ENCODE peak calls at places on chromosome 12, in seven cellular contexts. One of them, this sample, is unnamed.

GRCh38 chr12:86230516-86231146 is 25.6 kb downstream of the MGAT4C start:
- DNase-seq in epithelial cell of proximal tubule: peak; percentile 26
- DNase-seq in NCI-H1694: no peak
- DNase-seq in body of pancreas: no peak
- DNase-seq in AG08395: no peak
- DNase-seq in stomach: no peak
- DNase-seq in stimulated activated naive B cell treated with anti-CD40 and anti-IgM and Interleukin-4, amounts not matched to agents 10 μg/mL and 1 μg/mL and 100 μg/mL, for 72 hours: no peak
- DNase-seq in this sample: no peak

GRCh38 chr12:116542345-116542950 is 16.7 kb upstream of the MAP1LC3B2 start:
- DNase-seq in NCI-H1694: no peak
- DNase-seq in AG08395: no peak
- DNase-seq in stomach: no peak
- DNase-seq in stimulated activated naive B cell treated with anti-CD40 and anti-IgM and Interleukin-4, amounts not matched to agents 10 μg/mL and 1 μg/mL and 100 μg/mL, for 72 hours: no peak
- DNase-seq in body of pancreas: no peak
- DNase-seq in epithelial cell of proximal tubule: no peak
- DNase-seq in this sample: no peak

GRCh38 chr12:21471294-21471693 is 30.1 kb downstream of the RECQL start:
- DNase-seq in stimulated activated naive B cell treated with anti-CD40 and anti-IgM and Interleukin-4, amounts not matched to agents 10 μg/mL and 1 μg/mL and 100 μg/mL, for 72 hours: no peak
- DNase-seq in body of pancreas: peak; percentile 63
- DNase-seq in AG08395: no peak
- DNase-seq in stomach: no peak
- DNase-seq in NCI-H1694: no peak
- DNase-seq in epithelial cell of proximal tubule: no peak
- DNase-seq in this sample: no peak

GRCh38 chr12:106275458-106275857 is 27.1 kb upstream of the TCP11L2 start:
- DNase-seq in stimulated activated naive B cell treated with anti-CD40 and anti-IgM and Interleukin-4, amounts not matched to agents 10 μg/mL and 1 μg/mL and 100 μg/mL, for 72 hours: no peak
- DNase-seq in stomach: no peak
- DNase-seq in AG08395: no peak
- DNase-seq in body of pancreas: peak; percentile 29
- DNase-seq in NCI-H1694: no peak
- DNase-seq in epithelial cell of proximal tubule: no peak
- DNase-seq in this sample: no peak

GRCh38 chr12:55934343-55934742 is 3.4 kb downstream of the DGKA start:
- DNase-seq in stomach: no peak
- DNase-seq in stimulated activated naive B cell treated with anti-CD40 and anti-IgM and Interleukin-4, amounts not matched to agents 10 μg/mL and 1 μg/mL and 100 μg/mL, for 72 hours: no peak
- DNase-seq in body of pancreas: no peak
- DNase-seq in epithelial cell of proximal tubule: no peak
- DNase-seq in AG08395: no peak
- DNase-seq in NCI-H1694: no peak
- DNase-seq in this sample: no peak

GRCh38 chr12:96482086-96482485 is 7.3 kb upstream of the CFAP54 start:
- DNase-seq in NCI-H1694: no peak
- DNase-seq in stimulated activated naive B cell treated with anti-CD40 and anti-IgM and Interleukin-4, amounts not matched to agents 10 μg/mL and 1 μg/mL and 100 μg/mL, for 72 hours: no peak
- DNase-seq in epithelial cell of proximal tubule: no peak
- DNase-seq in AG08395: no peak
- DNase-seq in body of pancreas: no peak
- DNase-seq in stomach: no peak
- DNase-seq in this sample: no peak

GRCh38 chr12:91889059-91889458 is 256.6 kb downstream of the BTG1 start:
- DNase-seq in body of pancreas: no peak
- DNase-seq in AG08395: no peak
- DNase-seq in stimulated activated naive B cell treated with anti-CD40 and anti-IgM and Interleukin-4, amounts not matched to agents 10 μg/mL and 1 μg/mL and 100 μg/mL, for 72 hours: no peak
- DNase-seq in stomach: no peak
- DNase-seq in epithelial cell of proximal tubule: no peak
- DNase-seq in NCI-H1694: no peak
- DNase-seq in this sample: no peak

GRCh38 chr12:96445743-96446655 is 43.4 kb upstream of the CFAP54 start:
- DNase-seq in epithelial cell of proximal tubule: no peak
- DNase-seq in stimulated activated naive B cell treated with anti-CD40 and anti-IgM and Interleukin-4, amounts not matched to agents 10 μg/mL and 1 μg/mL and 100 μg/mL, for 72 hours: peak; percentile 33
- DNase-seq in AG08395: peak; percentile 72
- DNase-seq in stomach: no peak
- DNase-seq in body of pancreas: no peak
- DNase-seq in NCI-H1694: no peak
- DNase-seq in this sample: peak; percentile 23

GRCh38 chr12:130335517-130336392 is 1.9 kb upstream of the PIWIL1 start:
- DNase-seq in NCI-H1694: peak; percentile 42
- DNase-seq in stimulated activated naive B cell treated with anti-CD40 and anti-IgM and Interleukin-4, amounts not matched to agents 10 μg/mL and 1 μg/mL and 100 μg/mL, for 72 hours: no peak
- DNase-seq in stomach: no peak
- DNase-seq in AG08395: peak; percentile 53
- DNase-seq in body of pancreas: peak; percentile 69
- DNase-seq in epithelial cell of proximal tubule: peak; percentile 15
- DNase-seq in this sample: peak; percentile 36

GRCh38 chr12:4109826-4110225 is 163.7 kb upstream of the CCND2 start:
- DNase-seq in NCI-H1694: no peak
- DNase-seq in stomach: no peak
- DNase-seq in body of pancreas: no peak
- DNase-seq in stimulated activated naive B cell treated with anti-CD40 and anti-IgM and Interleukin-4, amounts not matched to agents 10 μg/mL and 1 μg/mL and 100 μg/mL, for 72 hours: no peak
- DNase-seq in epithelial cell of proximal tubule: no peak
- DNase-seq in AG08395: no peak
- DNase-seq in this sample: no peak

GRCh38 chr12:27940756-27941402 is 31.7 kb downstream of the PTHLH start:
- DNase-seq in stimulated activated naive B cell treated with anti-CD40 and anti-IgM and Interleukin-4, amounts not matched to agents 10 μg/mL and 1 μg/mL and 100 μg/mL, for 72 hours: peak; percentile 41
- DNase-seq in body of pancreas: peak; percentile 88
- DNase-seq in AG08395: peak; percentile 72
- DNase-seq in epithelial cell of proximal tubule: peak; percentile 27
- DNase-seq in stomach: peak; percentile 78
- DNase-seq in NCI-H1694: peak; percentile 80
- DNase-seq in this sample: peak; percentile 48

GRCh38 chr12:77679701-77680100 is 151.0 kb upstream of the NAV3 start:
- DNase-seq in stomach: no peak
- DNase-seq in body of pancreas: no peak
- DNase-seq in stimulated activated naive B cell treated with anti-CD40 and anti-IgM and Interleukin-4, amounts not matched to agents 10 μg/mL and 1 μg/mL and 100 μg/mL, for 72 hours: no peak
- DNase-seq in AG08395: no peak
- DNase-seq in epithelial cell of proximal tubule: peak; percentile 36
- DNase-seq in NCI-H1694: no peak
- DNase-seq in this sample: no peak

GRCh38 chr12:72282721-72283120 is 10.6 kb downstream of the TRHDE start:
- DNase-seq in epithelial cell of proximal tubule: no peak
- DNase-seq in stimulated activated naive B cell treated with anti-CD40 and anti-IgM and Interleukin-4, amounts not matched to agents 10 μg/mL and 1 μg/mL and 100 μg/mL, for 72 hours: no peak
- DNase-seq in body of pancreas: no peak
- DNase-seq in NCI-H1694: no peak
- DNase-seq in stomach: no peak
- DNase-seq in AG08395: peak; percentile 52
- DNase-seq in this sample: no peak

GRCh38 chr12:77847665-77848431 is 17.2 kb downstream of the NAV3 start:
- DNase-seq in NCI-H1694: no peak
- DNase-seq in AG08395: peak; percentile 77
- DNase-seq in stomach: no peak
- DNase-seq in stimulated activated naive B cell treated with anti-CD40 and anti-IgM and Interleukin-4, amounts not matched to agents 10 μg/mL and 1 μg/mL and 100 μg/mL, for 72 hours: no peak
- DNase-seq in body of pancreas: no peak
- DNase-seq in epithelial cell of proximal tubule: peak; percentile 50
- DNase-seq in this sample: no peak

GRCh38 chr12:121697093-121697698 is 15.4 kb upstream of the TMEM120B start:
- DNase-seq in epithelial cell of proximal tubule: no peak
- DNase-seq in NCI-H1694: peak; percentile 63
- DNase-seq in stimulated activated naive B cell treated with anti-CD40 and anti-IgM and Interleukin-4, amounts not matched to agents 10 μg/mL and 1 μg/mL and 100 μg/mL, for 72 hours: no peak
- DNase-seq in body of pancreas: peak; percentile 18
- DNase-seq in AG08395: peak; percentile 44
- DNase-seq in stomach: no peak
- DNase-seq in this sample: no peak

GRCh38 chr12:64669270-64669842 is 59.1 kb downstream of the RASSF3 start:
- DNase-seq in epithelial cell of proximal tubule: no peak
- DNase-seq in AG08395: no peak
- DNase-seq in stomach: peak; percentile 73
- DNase-seq in NCI-H1694: no peak
- DNase-seq in body of pancreas: peak; percentile 45
- DNase-seq in stimulated activated naive B cell treated with anti-CD40 and anti-IgM and Interleukin-4, amounts not matched to agents 10 μg/mL and 1 μg/mL and 100 μg/mL, for 72 hours: no peak
- DNase-seq in this sample: peak; percentile 36

GRCh38 chr12:70617450-70617849 is 19.8 kb downstream of the PTPRB start:
- DNase-seq in epithelial cell of proximal tubule: no peak
- DNase-seq in stimulated activated naive B cell treated with anti-CD40 and anti-IgM and Interleukin-4, amounts not matched to agents 10 μg/mL and 1 μg/mL and 100 μg/mL, for 72 hours: no peak
- DNase-seq in body of pancreas: no peak
- DNase-seq in NCI-H1694: no peak
- DNase-seq in stomach: no peak
- DNase-seq in AG08395: no peak
- DNase-seq in this sample: no peak

GRCh38 chr12:75471928-75472865 is 8.4 kb upstream of the GLIPR1 start:
- DNase-seq in stimulated activated naive B cell treated with anti-CD40 and anti-IgM and Interleukin-4, amounts not matched to agents 10 μg/mL and 1 μg/mL and 100 μg/mL, for 72 hours: no peak
- DNase-seq in epithelial cell of proximal tubule: no peak
- DNase-seq in NCI-H1694: no peak
- DNase-seq in stomach: no peak
- DNase-seq in AG08395: no peak
- DNase-seq in body of pancreas: no peak
- DNase-seq in this sample: no peak

GRCh38 chr12:2057041-2057792 is 4.4 kb downstream of the CACNA1C start:
- DNase-seq in stimulated activated naive B cell treated with anti-CD40 and anti-IgM and Interleukin-4, amounts not matched to agents 10 μg/mL and 1 μg/mL and 100 μg/mL, for 72 hours: no peak
- DNase-seq in AG08395: peak; percentile 34
- DNase-seq in stomach: peak; percentile 60
- DNase-seq in body of pancreas: peak; percentile 69
- DNase-seq in NCI-H1694: peak; percentile 91
- DNase-seq in epithelial cell of proximal tubule: no peak
- DNase-seq in this sample: no peak

GRCh38 chr12:76135456-76135855 is 51.0 kb upstream of the NAP1L1 start:
- DNase-seq in stomach: no peak
- DNase-seq in AG08395: no peak
- DNase-seq in body of pancreas: no peak
- DNase-seq in stimulated activated naive B cell treated with anti-CD40 and anti-IgM and Interleukin-4, amounts not matched to agents 10 μg/mL and 1 μg/mL and 100 μg/mL, for 72 hours: no peak
- DNase-seq in NCI-H1694: no peak
- DNase-seq in epithelial cell of proximal tubule: no peak
- DNase-seq in this sample: no peak

GRCh38 chr12:54394281-54394719 is 9.8 kb upstream of the ZNF385A start:
- DNase-seq in AG08395: peak; percentile 58
- DNase-seq in body of pancreas: peak; percentile 54
- DNase-seq in stomach: peak; percentile 56
- DNase-seq in epithelial cell of proximal tubule: no peak
- DNase-seq in NCI-H1694: peak; percentile 70
- DNase-seq in stimulated activated naive B cell treated with anti-CD40 and anti-IgM and Interleukin-4, amounts not matched to agents 10 μg/mL and 1 μg/mL and 100 μg/mL, for 72 hours: peak; percentile 35
- DNase-seq in this sample: no peak

GRCh38 chr12:103901518-103902173 is 28.6 kb upstream of the HSP90B1 start:
- DNase-seq in body of pancreas: no peak
- DNase-seq in stomach: no peak
- DNase-seq in stimulated activated naive B cell treated with anti-CD40 and anti-IgM and Interleukin-4, amounts not matched to agents 10 μg/mL and 1 μg/mL and 100 μg/mL, for 72 hours: no peak
- DNase-seq in epithelial cell of proximal tubule: no peak
- DNase-seq in NCI-H1694: no peak
- DNase-seq in AG08395: no peak
- DNase-seq in this sample: no peak

GRCh38 chr12:11978985-11979384 is 91.8 kb upstream of the BCL2L14 start:
- DNase-seq in body of pancreas: no peak
- DNase-seq in stimulated activated naive B cell treated with anti-CD40 and anti-IgM and Interleukin-4, amounts not matched to agents 10 μg/mL and 1 μg/mL and 100 μg/mL, for 72 hours: no peak
- DNase-seq in AG08395: no peak
- DNase-seq in epithelial cell of proximal tubule: no peak
- DNase-seq in NCI-H1694: no peak
- DNase-seq in stomach: no peak
- DNase-seq in this sample: no peak

GRCh38 chr12:45745861-45746277 is 16.4 kb downstream of the ARID2 start:
- DNase-seq in body of pancreas: no peak
- DNase-seq in stomach: no peak
- DNase-seq in NCI-H1694: no peak
- DNase-seq in stimulated activated naive B cell treated with anti-CD40 and anti-IgM and Interleukin-4, amounts not matched to agents 10 μg/mL and 1 μg/mL and 100 μg/mL, for 72 hours: no peak
- DNase-seq in AG08395: peak; percentile 51
- DNase-seq in epithelial cell of proximal tubule: no peak
- DNase-seq in this sample: no peak

GRCh38 chr12:56718636-56719035 is 6.5 kb downstream of the NACA start:
- DNase-seq in stomach: no peak
- DNase-seq in body of pancreas: no peak
- DNase-seq in stimulated activated naive B cell treated with anti-CD40 and anti-IgM and Interleukin-4, amounts not matched to agents 10 μg/mL and 1 μg/mL and 100 μg/mL, for 72 hours: no peak
- DNase-seq in NCI-H1694: no peak
- DNase-seq in AG08395: no peak
- DNase-seq in epithelial cell of proximal tubule: no peak
- DNase-seq in this sample: no peak

GRCh38 chr12:106133136-106134087 is 5.3 kb downstream of the NUAK1 start:
- DNase-seq in epithelial cell of proximal tubule: peak; percentile 59
- DNase-seq in NCI-H1694: no peak
- DNase-seq in stimulated activated naive B cell treated with anti-CD40 and anti-IgM and Interleukin-4, amounts not matched to agents 10 μg/mL and 1 μg/mL and 100 μg/mL, for 72 hours: no peak
- DNase-seq in stomach: no peak
- DNase-seq in body of pancreas: no peak
- DNase-seq in AG08395: peak; percentile 19
- DNase-seq in this sample: no peak

GRCh38 chr12:120404271-120404670 is 33.6 kb upstream of the COX6A1 start:
- DNase-seq in stomach: no peak
- DNase-seq in body of pancreas: no peak
- DNase-seq in stimulated activated naive B cell treated with anti-CD40 and anti-IgM and Interleukin-4, amounts not matched to agents 10 μg/mL and 1 μg/mL and 100 μg/mL, for 72 hours: no peak
- DNase-seq in NCI-H1694: no peak
- DNase-seq in AG08395: no peak
- DNase-seq in epithelial cell of proximal tubule: no peak
- DNase-seq in this sample: no peak

GRCh38 chr12:46843811-46844210 is 18.0 kb upstream of the SLC38A4 start:
- DNase-seq in AG08395: peak; percentile 51
- DNase-seq in epithelial cell of proximal tubule: no peak
- DNase-seq in NCI-H1694: no peak
- DNase-seq in body of pancreas: peak; percentile 5
- DNase-seq in stomach: no peak
- DNase-seq in stimulated activated naive B cell treated with anti-CD40 and anti-IgM and Interleukin-4, amounts not matched to agents 10 μg/mL and 1 μg/mL and 100 μg/mL, for 72 hours: no peak
- DNase-seq in this sample: no peak

GRCh38 chr12:53577941-53578352 is 48.2 kb downstream of the ATF7 start:
- DNase-seq in AG08395: no peak
- DNase-seq in stimulated activated naive B cell treated with anti-CD40 and anti-IgM and Interleukin-4, amounts not matched to agents 10 μg/mL and 1 μg/mL and 100 μg/mL, for 72 hours: no peak
- DNase-seq in body of pancreas: no peak
- DNase-seq in NCI-H1694: no peak
- DNase-seq in stomach: no peak
- DNase-seq in epithelial cell of proximal tubule: no peak
- DNase-seq in this sample: no peak

GRCh38 chr12:92059976-92060375 is 85.7 kb downstream of the BTG1 start:
- DNase-seq in epithelial cell of proximal tubule: no peak
- DNase-seq in stimulated activated naive B cell treated with anti-CD40 and anti-IgM and Interleukin-4, amounts not matched to agents 10 μg/mL and 1 μg/mL and 100 μg/mL, for 72 hours: no peak
- DNase-seq in AG08395: peak; percentile 75
- DNase-seq in body of pancreas: no peak
- DNase-seq in NCI-H1694: no peak
- DNase-seq in stomach: no peak
- DNase-seq in this sample: no peak

GRCh38 chr12:65826513-65827171 is 2.4 kb downstream of the HMGA2 start:
- DNase-seq in epithelial cell of proximal tubule: no peak
- DNase-seq in stimulated activated naive B cell treated with anti-CD40 and anti-IgM and Interleukin-4, amounts not matched to agents 10 μg/mL and 1 μg/mL and 100 μg/mL, for 72 hours: no peak
- DNase-seq in AG08395: peak; percentile 72
- DNase-seq in NCI-H1694: no peak
- DNase-seq in body of pancreas: no peak
- DNase-seq in stomach: no peak
- DNase-seq in this sample: no peak

GRCh38 chr12:89060133-89060532 is 292.2 kb downstream of the DUSP6 start:
- DNase-seq in AG08395: peak; percentile 9
- DNase-seq in epithelial cell of proximal tubule: no peak
- DNase-seq in NCI-H1694: peak; percentile 54
- DNase-seq in body of pancreas: no peak
- DNase-seq in stomach: no peak
- DNase-seq in stimulated activated naive B cell treated with anti-CD40 and anti-IgM and Interleukin-4, amounts not matched to agents 10 μg/mL and 1 μg/mL and 100 μg/mL, for 72 hours: no peak
- DNase-seq in this sample: no peak

GRCh38 chr12:132327351-132328171 is 1.8 kb downstream of the GALNT9 start:
- DNase-seq in AG08395: peak; percentile 86
- DNase-seq in epithelial cell of proximal tubule: peak; percentile 73
- DNase-seq in body of pancreas: peak; percentile 25
- DNase-seq in NCI-H1694: no peak
- DNase-seq in stimulated activated naive B cell treated with anti-CD40 and anti-IgM and Interleukin-4, amounts not matched to agents 10 μg/mL and 1 μg/mL and 100 μg/mL, for 72 hours: peak; percentile 15
- DNase-seq in stomach: no peak
- DNase-seq in this sample: no peak

GRCh38 chr12:111807232-111807631 is 34.8 kb upstream of the MAPKAPK5 start:
- DNase-seq in body of pancreas: no peak
- DNase-seq in epithelial cell of proximal tubule: no peak
- DNase-seq in stimulated activated naive B cell treated with anti-CD40 and anti-IgM and Interleukin-4, amounts not matched to agents 10 μg/mL and 1 μg/mL and 100 μg/mL, for 72 hours: no peak
- DNase-seq in NCI-H1694: no peak
- DNase-seq in AG08395: no peak
- DNase-seq in stomach: no peak
- DNase-seq in this sample: no peak

GRCh38 chr12:1851126-1851791 is 30.9 kb downstream of the LRTM2 start:
- DNase-seq in epithelial cell of proximal tubule: no peak
- DNase-seq in NCI-H1694: peak; percentile 86
- DNase-seq in body of pancreas: no peak
- DNase-seq in stimulated activated naive B cell treated with anti-CD40 and anti-IgM and Interleukin-4, amounts not matched to agents 10 μg/mL and 1 μg/mL and 100 μg/mL, for 72 hours: no peak
- DNase-seq in AG08395: peak; percentile 46
- DNase-seq in stomach: no peak
- DNase-seq in this sample: no peak

GRCh38 chr12:47353508-47353907 is 273.7 kb upstream of the AMIGO2 start:
- DNase-seq in NCI-H1694: no peak
- DNase-seq in stomach: no peak
- DNase-seq in AG08395: no peak
- DNase-seq in stimulated activated naive B cell treated with anti-CD40 and anti-IgM and Interleukin-4, amounts not matched to agents 10 μg/mL and 1 μg/mL and 100 μg/mL, for 72 hours: no peak
- DNase-seq in body of pancreas: no peak
- DNase-seq in epithelial cell of proximal tubule: no peak
- DNase-seq in this sample: no peak

GRCh38 chr12:99476956-99477355 is 170.6 kb upstream of the GARIN6 start:
- DNase-seq in epithelial cell of proximal tubule: no peak
- DNase-seq in NCI-H1694: no peak
- DNase-seq in body of pancreas: no peak
- DNase-seq in stomach: no peak
- DNase-seq in stimulated activated naive B cell treated with anti-CD40 and anti-IgM and Interleukin-4, amounts not matched to agents 10 μg/mL and 1 μg/mL and 100 μg/mL, for 72 hours: no peak
- DNase-seq in AG08395: no peak
- DNase-seq in this sample: no peak